ENCODE peak calls at places on chromosome 13, in six cellular contexts. One of them, this sample, is unnamed.

GRCh38 chr13:96052655-96053002 is 572 bp downstream of the UGGT2 start:
- DNase-seq in cardiac muscle cell: peak; percentile 68
- DNase-seq in tibial artery: no peak
- DNase-seq in CD8-positive, alpha-beta T cell: no peak
- DNase-seq in kidney: no peak
- DNase-seq in IMR-90: peak; percentile 83
- DNase-seq in this sample: no peak

GRCh38 chr13:58151452-58151851 is 519.9 kb downstream of the PCDH17 start:
- DNase-seq in cardiac muscle cell: no peak
- DNase-seq in tibial artery: no peak
- DNase-seq in kidney: no peak
- DNase-seq in CD8-positive, alpha-beta T cell: no peak
- DNase-seq in IMR-90: no peak
- DNase-seq in this sample: no peak

GRCh38 chr13:41740479-41740878 is 220.4 kb downstream of the VWA8 start:
- DNase-seq in cardiac muscle cell: no peak
- DNase-seq in IMR-90: no peak
- DNase-seq in CD8-positive, alpha-beta T cell: no peak
- DNase-seq in tibial artery: no peak
- DNase-seq in kidney: no peak
- DNase-seq in this sample: no peak

GRCh38 chr13:26390203-26390602 is 136.3 kb downstream of the CDK8 start:
- DNase-seq in IMR-90: no peak
- DNase-seq in kidney: no peak
- DNase-seq in CD8-positive, alpha-beta T cell: no peak
- DNase-seq in cardiac muscle cell: no peak
- DNase-seq in tibial artery: no peak
- DNase-seq in this sample: no peak

GRCh38 chr13:24119593-24120508 is 40.7 kb upstream of the SPATA13 start:
- DNase-seq in kidney: no peak
- DNase-seq in tibial artery: no peak
- DNase-seq in cardiac muscle cell: peak; percentile 82
- DNase-seq in CD8-positive, alpha-beta T cell: no peak
- DNase-seq in IMR-90: peak; percentile 64
- DNase-seq in this sample: no peak

GRCh38 chr13:102470283-102470920 is 68.6 kb upstream of the FGF14 start:
- DNase-seq in kidney: no peak
- DNase-seq in CD8-positive, alpha-beta T cell: no peak
- DNase-seq in cardiac muscle cell: no peak
- DNase-seq in tibial artery: no peak
- DNase-seq in IMR-90: no peak
- DNase-seq in this sample: no peak

GRCh38 chr13:102569488-102569887 is 27.3 kb upstream of the TPP2 start:
- DNase-seq in CD8-positive, alpha-beta T cell: no peak
- DNase-seq in cardiac muscle cell: peak; percentile 48
- DNase-seq in kidney: no peak
- DNase-seq in tibial artery: no peak
- DNase-seq in IMR-90: peak; percentile 69
- DNase-seq in this sample: no peak

GRCh38 chr13:77114271-77114670 is 87.3 kb upstream of the FBXL3 start:
- DNase-seq in tibial artery: no peak
- DNase-seq in CD8-positive, alpha-beta T cell: no peak
- DNase-seq in kidney: no peak
- DNase-seq in cardiac muscle cell: no peak
- DNase-seq in IMR-90: peak; percentile 35
- DNase-seq in this sample: no peak

GRCh38 chr13:40390290-40391008 is 276.0 kb downstream of the FOXO1 start:
- DNase-seq in IMR-90: no peak
- DNase-seq in cardiac muscle cell: no peak
- DNase-seq in kidney: no peak
- DNase-seq in tibial artery: no peak
- DNase-seq in CD8-positive, alpha-beta T cell: no peak
- DNase-seq in this sample: no peak

GRCh38 chr13:50509771-50510441 is 333.6 kb downstream of the DLEU7 start:
- DNase-seq in IMR-90: peak; percentile 50
- DNase-seq in cardiac muscle cell: peak; percentile 29
- DNase-seq in kidney: no peak
- DNase-seq in CD8-positive, alpha-beta T cell: no peak
- DNase-seq in tibial artery: no peak
- DNase-seq in this sample: no peak

GRCh38 chr13:94233401-94233800 is 246.1 kb downstream of the DCT start:
- DNase-seq in kidney: no peak
- DNase-seq in tibial artery: peak; percentile 25
- DNase-seq in CD8-positive, alpha-beta T cell: no peak
- DNase-seq in cardiac muscle cell: peak; percentile 95
- DNase-seq in IMR-90: peak; percentile 96
- DNase-seq in this sample: no peak

GRCh38 chr13:66618702-66619101 is 611.4 kb downstream of the PCDH9 start:
- DNase-seq in kidney: no peak
- DNase-seq in CD8-positive, alpha-beta T cell: no peak
- DNase-seq in tibial artery: no peak
- DNase-seq in cardiac muscle cell: peak; percentile 62
- DNase-seq in IMR-90: peak; percentile 63
- DNase-seq in this sample: no peak

GRCh38 chr13:50075619-50076097 is 60.4 kb downstream of the KCNRG start:
- DNase-seq in tibial artery: no peak
- DNase-seq in cardiac muscle cell: no peak
- DNase-seq in IMR-90: no peak
- DNase-seq in CD8-positive, alpha-beta T cell: no peak
- DNase-seq in kidney: no peak
- DNase-seq in this sample: no peak

GRCh38 chr13:114070098-114070799 is 62.2 kb downstream of the RASA3 start:
- DNase-seq in kidney: peak; percentile 68
- DNase-seq in tibial artery: peak; percentile 20
- DNase-seq in IMR-90: no peak
- DNase-seq in cardiac muscle cell: no peak
- DNase-seq in CD8-positive, alpha-beta T cell: no peak
- DNase-seq in this sample: no peak

GRCh38 chr13:101846701-101847100 is 394.2 kb downstream of the ITGBL1 start:
- DNase-seq in cardiac muscle cell: no peak
- DNase-seq in tibial artery: no peak
- DNase-seq in kidney: no peak
- DNase-seq in IMR-90: no peak
- DNase-seq in CD8-positive, alpha-beta T cell: no peak
- DNase-seq in this sample: no peak

GRCh38 chr13:93789058-93789457 is 562.5 kb downstream of the GPC6 start:
- DNase-seq in kidney: no peak
- DNase-seq in CD8-positive, alpha-beta T cell: no peak
- DNase-seq in IMR-90: no peak
- DNase-seq in tibial artery: no peak
- DNase-seq in cardiac muscle cell: no peak
- DNase-seq in this sample: no peak

GRCh38 chr13:53137777-53138176 is 109.2 kb downstream of the OLFM4 start:
- DNase-seq in IMR-90: peak; percentile 86
- DNase-seq in tibial artery: peak; percentile 58
- DNase-seq in CD8-positive, alpha-beta T cell: no peak
- DNase-seq in kidney: no peak
- DNase-seq in cardiac muscle cell: peak; percentile 94
- DNase-seq in this sample: no peak

GRCh38 chr13:77985866-77986636 is 67.4 kb upstream of the EDNRB start:
- DNase-seq in tibial artery: no peak
- DNase-seq in CD8-positive, alpha-beta T cell: no peak
- DNase-seq in IMR-90: no peak
- DNase-seq in kidney: no peak
- DNase-seq in cardiac muscle cell: peak; percentile 25
- DNase-seq in this sample: no peak

GRCh38 chr13:102033719-102034446 is 368.0 kb downstream of the FGF14 start:
- DNase-seq in tibial artery: no peak
- DNase-seq in IMR-90: no peak
- DNase-seq in cardiac muscle cell: no peak
- DNase-seq in CD8-positive, alpha-beta T cell: no peak
- DNase-seq in kidney: no peak
- DNase-seq in this sample: no peak

GRCh38 chr13:108486096-108486495 is 143.3 kb upstream of the MYO16 start:
- DNase-seq in IMR-90: no peak
- DNase-seq in tibial artery: no peak
- DNase-seq in cardiac muscle cell: no peak
- DNase-seq in CD8-positive, alpha-beta T cell: no peak
- DNase-seq in kidney: no peak
- DNase-seq in this sample: no peak

GRCh38 chr13:24217601-24218281 is 57.2 kb downstream of the SPATA13 start:
- DNase-seq in cardiac muscle cell: peak; percentile 76
- DNase-seq in kidney: peak; percentile 81
- DNase-seq in CD8-positive, alpha-beta T cell: no peak
- DNase-seq in tibial artery: no peak
- DNase-seq in IMR-90: no peak
- DNase-seq in this sample: no peak

GRCh38 chr13:74090869-74091605 is 43.2 kb downstream of the KLF12 start:
- DNase-seq in IMR-90: no peak
- DNase-seq in cardiac muscle cell: no peak
- DNase-seq in kidney: no peak
- DNase-seq in tibial artery: no peak
- DNase-seq in CD8-positive, alpha-beta T cell: no peak
- DNase-seq in this sample: no peak
- H3K4me3 ChIP-seq in IMR-90: no peak overlapping the region
- H3K4me3 ChIP-seq in cardiac muscle cell: no peak overlapping the region
- H3K4me3 ChIP-seq in kidney: no peak overlapping the region
- H3K4me3 ChIP-seq in tibial artery: no peak overlapping the region
- H3K4me3 ChIP-seq in CD8-positive, alpha-beta T cell: no peak overlapping the region
- H3K4me3 ChIP-seq in this sample: no peak overlapping the region

GRCh38 chr13:110511509-110512181 is 49.9 kb downstream of the RAB20 start:
- DNase-seq in cardiac muscle cell: no peak
- DNase-seq in tibial artery: no peak
- DNase-seq in CD8-positive, alpha-beta T cell: no peak
- DNase-seq in IMR-90: no peak
- DNase-seq in kidney: peak; percentile 67
- DNase-seq in this sample: no peak

GRCh38 chr13:110507678-110508381 is 53.7 kb downstream of the RAB20 start:
- DNase-seq in IMR-90: no peak
- DNase-seq in kidney: peak; percentile 92
- DNase-seq in cardiac muscle cell: no peak
- DNase-seq in tibial artery: no peak
- DNase-seq in CD8-positive, alpha-beta T cell: no peak
- DNase-seq in this sample: no peak

GRCh38 chr13:110509971-110510786 is 51.3 kb downstream of the RAB20 start:
- DNase-seq in IMR-90: peak; percentile 30
- DNase-seq in cardiac muscle cell: peak; percentile 14
- DNase-seq in kidney: no peak
- DNase-seq in tibial artery: no peak
- DNase-seq in CD8-positive, alpha-beta T cell: no peak
- DNase-seq in this sample: no peak

GRCh38 chr13:110506859-110507566 is 54.5 kb downstream of the RAB20 start:
- DNase-seq in CD8-positive, alpha-beta T cell: no peak
- DNase-seq in kidney: peak; percentile 85
- DNase-seq in cardiac muscle cell: peak; percentile 71
- DNase-seq in tibial artery: peak; percentile 60
- DNase-seq in IMR-90: peak; percentile 10
- DNase-seq in this sample: no peak

DNA sequence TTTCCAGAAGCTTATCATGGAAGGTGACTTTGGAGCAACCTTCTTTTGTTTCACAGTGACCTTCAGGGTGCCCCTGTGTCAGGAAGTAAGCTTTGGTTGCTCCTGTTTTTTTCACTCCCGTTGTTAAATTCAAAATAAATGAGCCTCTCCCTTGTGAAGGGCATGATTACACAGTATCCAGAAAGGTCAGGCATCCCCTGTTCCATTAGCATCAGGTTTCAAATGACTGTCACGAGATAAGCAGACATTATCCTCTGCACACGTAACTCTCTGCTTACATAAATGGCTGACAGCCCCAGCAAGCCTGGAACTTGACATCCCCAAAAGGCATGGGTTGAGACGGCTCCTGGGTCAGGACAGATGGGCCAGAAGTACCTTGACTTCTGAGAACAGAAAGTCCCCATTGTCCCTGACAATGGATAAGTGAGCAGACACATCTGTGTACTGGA is 52.0 kb downstream of the RAB20 start:
- DNase-seq in cardiac muscle cell: no peak
- DNase-seq in CD8-positive, alpha-beta T cell: no peak
- DNase-seq in tibial artery: no peak
- DNase-seq in IMR-90: peak; percentile 41
- DNase-seq in kidney: peak; percentile 9
- DNase-seq in this sample: no peak
- H3K36me3 ChIP-seq in cardiac muscle cell: peaks cover 10% of the 10 kb centered on the region
- H3K36me3 ChIP-seq in CD8-positive, alpha-beta T cell: no peaks in the 10 kb centered on the region
- H3K36me3 ChIP-seq in tibial artery: peaks cover 67% of the 10 kb centered on the region
- H3K36me3 ChIP-seq in IMR-90: peaks cover 80% of the 10 kb centered on the region
- H3K36me3 ChIP-seq in kidney: peaks cover 15% of the 10 kb centered on the region
- H3K36me3 ChIP-seq in this sample: no peaks in the 10 kb centered on the region

DNA sequence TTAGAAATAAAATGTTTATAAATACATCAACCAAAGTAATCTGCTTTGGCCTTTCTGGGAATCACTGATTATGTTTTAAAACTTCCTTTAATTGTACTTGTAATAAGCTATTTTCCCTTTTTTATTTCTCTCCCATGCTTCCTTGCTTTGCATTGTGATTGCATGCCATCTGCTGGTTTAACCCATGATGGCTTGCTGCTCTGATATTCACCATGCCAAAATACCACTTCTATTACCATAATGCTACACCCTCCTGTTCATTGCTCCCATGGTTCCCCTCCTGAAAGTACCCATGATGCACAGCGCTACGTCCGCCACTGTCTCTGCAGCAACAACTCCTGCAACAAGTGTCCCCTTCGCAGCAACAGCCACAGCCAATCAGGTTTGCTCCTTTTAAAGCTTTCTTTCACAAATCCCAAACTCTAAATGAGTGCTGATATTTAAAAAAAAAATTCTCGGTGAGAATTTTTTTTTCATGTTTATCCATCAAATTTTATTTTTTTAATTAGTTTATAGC is 67.7 kb upstream of the RAP2A start:
- DNase-seq in tibial artery: no peak
- DNase-seq in cardiac muscle cell: no peak
- DNase-seq in CD8-positive, alpha-beta T cell: no peak
- DNase-seq in kidney: no peak
- DNase-seq in IMR-90: no peak
- DNase-seq in this sample: no peak
- TF ChIP-seq CTCF in tibial artery: no peak
- TF ChIP-seq CTCF in cardiac muscle cell: peak; percentile 11
- TF ChIP-seq CTCF in CD8-positive, alpha-beta T cell: no peak
- TF ChIP-seq CTCF in kidney: no peak
- TF ChIP-seq CTCF in IMR-90: peak; percentile 29
- TF ChIP-seq CTCF in this sample: no peak

DNA sequence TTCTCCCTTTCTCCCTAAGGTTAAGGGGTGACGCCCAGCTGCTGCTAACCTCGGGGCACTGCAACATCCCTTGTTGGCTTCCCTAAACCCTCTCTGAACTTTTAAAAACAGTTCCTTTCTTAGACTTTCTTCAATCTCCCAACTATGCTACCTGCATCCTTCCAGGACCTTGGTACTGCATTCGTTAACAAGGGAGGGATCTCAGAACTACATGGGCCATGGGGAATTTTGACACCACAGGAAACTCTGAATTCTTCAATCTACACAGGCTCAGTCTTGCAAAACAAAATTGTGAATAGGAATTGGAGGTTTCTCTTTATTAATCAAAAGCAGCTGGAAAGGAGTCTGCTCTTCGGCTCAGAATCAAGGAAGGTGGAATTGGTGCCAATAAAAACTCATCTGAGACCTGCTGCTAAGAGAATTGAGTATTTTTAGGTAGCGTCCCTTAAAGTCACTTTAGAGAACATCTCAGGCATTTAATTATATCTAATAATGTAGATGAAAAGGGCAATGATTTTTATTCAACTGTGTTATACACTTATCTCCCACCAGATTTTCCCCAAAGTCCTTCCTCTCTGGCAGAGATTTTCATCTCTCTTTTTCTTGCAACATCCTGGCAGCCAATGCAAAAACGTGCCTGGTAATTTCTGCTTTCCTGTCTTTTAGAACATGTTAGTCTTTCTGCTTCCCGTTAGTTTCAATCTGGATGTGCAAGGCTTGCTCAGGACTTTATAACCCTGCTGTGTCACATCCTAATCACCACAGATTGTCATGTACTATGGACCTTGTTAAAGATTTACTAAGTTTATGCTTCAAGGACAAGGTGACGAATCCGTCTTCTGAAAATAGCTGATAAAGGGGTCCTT is 69.1 kb upstream of the SLC15A1 start:
- DNase-seq in CD8-positive, alpha-beta T cell: no peak
- DNase-seq in kidney: no peak
- DNase-seq in IMR-90: no peak
- DNase-seq in tibial artery: peak; percentile 49
- DNase-seq in cardiac muscle cell: peak; percentile 75
- DNase-seq in this sample: no peak
- H3K4me3 ChIP-seq in CD8-positive, alpha-beta T cell: no peak overlapping the region
- H3K4me3 ChIP-seq in kidney: no peak overlapping the region
- H3K4me3 ChIP-seq in IMR-90: no peak overlapping the region
- H3K4me3 ChIP-seq in tibial artery: no peak overlapping the region
- H3K4me3 ChIP-seq in cardiac muscle cell: no peak overlapping the region
- H3K4me3 ChIP-seq in this sample: no peak overlapping the region